ENCODE peak calls at places on chromosome 5, in seven cellular contexts. A is LHCN-M2; W is effector memory CD8-positive, alpha-beta T cell; Z is activated T-cell treated with anti-CD3 and anti-CD28 coated beads for 1 hour; Y is amniotic epithelial cell; V is WERI-Rb-1; O is activated B cell treated with CpG ODN at 0.5 μM for 24 hours. X is an unnamed sample.
A peak's percentile ranks its signal among the peaks of the same experiment; 100 is the strongest.

GRCh38 chr5:105806601-105807000 is 1864.1 kb downstream of the EFNA5 start:
- DNase-seq in W (no peak), Z (no peak), Y (peak; percentile 10), V (no peak), A (no peak), O (no peak), X (no peak)

GRCh38 chr5:148746826-148747535 is 79.4 kb upstream of the ADRB2 start:
- DNase-seq in V (no peak), Z (no peak), Y (peak; percentile 28), A (no peak), W (no peak), O (no peak), X (no peak)

GRCh38 chr5:542693-543311 is 18.6 kb upstream of the SLC9A3 start:
- DNase-seq in W (no peak), Y (no peak), V (no peak), Z (no peak), A (no peak), O (no peak), X (peak; percentile 90)

GRCh38 chr5:126777257-126777973 is 479 bp downstream of the LMNB1 start:
- DNase-seq in W (peak; percentile 58), O (peak; percentile 64), Z (peak; percentile 46), Y (peak; percentile 53), A (peak; percentile 57), V (peak; percentile 43), X (no peak)

GRCh38 chr5:120817044-120817985 is 353.2 kb downstream of the PRR16 start:
- DNase-seq in V (peak; percentile 56), A (peak; percentile 14), Z (no peak), O (no peak), Y (peak; percentile 51), W (no peak), X (no peak)

GRCh38 chr5:69042915-69043795 is 50.7 kb upstream of the SLC30A5 start:
- DNase-seq in Y (peak; percentile 90), W (peak; percentile 83), O (peak; percentile 29), Z (peak; percentile 76), V (peak; percentile 69), A (peak; percentile 90), X (no peak)

GRCh38 chr5:141657937-141658545 is 6.8 kb upstream of the FCHSD1 start:
- DNase-seq in Y (peak; percentile 96), O (no peak), A (peak; percentile 92), V (no peak), W (no peak), Z (no peak), X (no peak)

GRCh38 chr5:159309689-159310433 is 20.4 kb downstream of the IL12B start:
- DNase-seq in A (no peak), Z (no peak), Y (no peak), V (no peak), O (no peak), W (no peak), X (no peak)

GRCh38 chr5:17219006-17219422 is 1.6 kb downstream of the BASP1 start:
- DNase-seq in A (peak; percentile 35), O (peak; percentile 35), Z (no peak), W (no peak), V (no peak), Y (no peak), X (no peak)

GRCh38 chr5:139649082-139649991 is 1.2 kb downstream of the CXXC5 start:
- DNase-seq in W (no peak), A (peak; percentile 40), Y (no peak), Z (no peak), V (no peak), O (peak; percentile 61), X (peak; percentile 86)

GRCh38 chr5:142192799-142193428 is 84.3 kb downstream of the NDFIP1 start:
- DNase-seq in A (no peak), O (no peak), W (no peak), Z (no peak), Y (no peak), V (no peak), X (no peak)

GRCh38 chr5:157729858-157730257 is 1.4 kb upstream of the THG1L start:
- DNase-seq in Z (no peak), A (no peak), Y (no peak), V (no peak), W (no peak), O (no peak), X (no peak)

GRCh38 chr5:119330367-119331183 is 25.2 kb upstream of the TNFAIP8 start:
- DNase-seq in W (peak; percentile 59), Y (peak; percentile 59), Z (no peak), O (no peak), V (no peak), A (no peak), X (no peak)

GRCh38 chr5:1794896-1795290 is 4.7 kb downstream of the MRPL36 start:
- DNase-seq in Z (no peak), A (no peak), Y (no peak), V (no peak), W (no peak), O (no peak), X (no peak)

GRCh38 chr5:107919969-107920368 is 249.2 kb upstream of the EFNA5 start:
- DNase-seq in W (no peak), Y (no peak), Z (no peak), V (no peak), O (no peak), A (no peak), X (no peak)

GRCh38 chr5:119311688-119312087 is 44.1 kb upstream of the TNFAIP8 start:
- DNase-seq in V (no peak), W (no peak), A (no peak), O (no peak), Y (no peak), Z (no peak), X (no peak)

GRCh38 chr5:92222449-92222848 is 839.3 kb upstream of the ARRDC3 start:
- DNase-seq in O (no peak), Y (no peak), Z (no peak), A (no peak), W (no peak), V (peak; percentile 29), X (no peak)

GRCh38 chr5:177429248-177430045 is 3.0 kb downstream of the GRK6 start:
- DNase-seq in O (peak; percentile 49), Y (peak; percentile 25), V (no peak), W (peak; percentile 73), A (no peak), Z (peak; percentile 69), X (peak; percentile 55)

GRCh38 chr5:139761057-139761450 is 34.6 kb upstream of the PSD2 start:
- DNase-seq in O (no peak), Y (no peak), W (no peak), A (no peak), V (no peak), Z (no peak), X (no peak)

GRCh38 chr5:30436718-30437117 is 756.8 kb upstream of the CDH6 start:
- DNase-seq in V (no peak), O (no peak), Z (no peak), Y (no peak), W (no peak), A (no peak), X (no peak)

GRCh38 chr5:172280937-172281336 is 2.6 kb downstream of the UBTD2 start:
- DNase-seq in W (no peak), A (peak; percentile 65), Y (no peak), Z (no peak), O (no peak), V (peak; percentile 65), X (no peak)

X was measured in chondrocyte.